ENCODE peak calls at places on chromosomes 7 and 10, in four cellular contexts. R, W, A and Z are unnamed samples.

GRCh38 chr10:112383325-112383724 is 9.4 kb downstream of the ACSL5 start:
- DNase-seq in W (peak), R (peak), A (no peak), Z (no peak)

GRCh38 chr10:79298403-79299244 is 48.6 kb upstream of the PPIF start:
- DNase-seq in R (peak), A (no peak), W (peak), Z (peak)

GRCh38 chr7:28239823-28240204 is 59.2 kb upstream of the JAZF1 start:
- DNase-seq in A (no peak), W (no peak), R (no peak), Z (no peak)

GRCh38 chr7:103887853-103888602 is 101.4 kb downstream of the RELN start:
- DNase-seq in R (peak), A (no peak), W (peak), Z (peak)

GRCh38 chr10:117216611-117217195 is 19.4 kb downstream of the KCNK18 start:
- DNase-seq in W (peak), R (peak), A (no peak), Z (peak)

GRCh38 chr7:122302826-122303521 is 1.6 kb downstream of the FEZF1 start:
- DNase-seq in A (no peak), W (no peak), R (no peak), Z (no peak)

GRCh38 chr10:114603943-114604342 is 54.1 kb downstream of the ABLIM1 start:
- DNase-seq in A (no peak), W (no peak), R (peak), Z (no peak)

GRCh38 chr10:104327745-104328635 is 10.3 kb downstream of the ITPRIP start:
- DNase-seq in W (peak), A (no peak), R (no peak), Z (no peak)

GRCh38 chr10:62749104-62749683 is 55.3 kb upstream of the ADO start:
- DNase-seq in R (no peak), W (no peak), A (no peak), Z (no peak)

GRCh38 chr7:103031781-103032180 is 42.8 kb downstream of the FBXL13 start:
- DNase-seq in A (no peak), W (no peak), R (no peak), Z (no peak)

GRCh38 chr7:359776-360361 is 69.9 kb downstream of the FOXL3 start:
- DNase-seq in W (no peak), A (no peak), R (no peak), Z (no peak)

GRCh38 chr7:127532736-127533135 is 52.7 kb downstream of the GCC1 start:
- DNase-seq in R (no peak), A (no peak), W (no peak), Z (no peak)

GRCh38 chr7:46007990-46008643 is 87.0 kb upstream of the IGFBP3 start:
- DNase-seq in W (no peak), A (no peak), R (no peak), Z (no peak)

GRCh38 chr7:138698281-138698680 is 2.9 kb downstream of the SVOPL start:
- DNase-seq in A (no peak), W (no peak), R (no peak), Z (no peak)

GRCh38 chr10:76558996-76559888 is 1078.4 kb downstream of the KCNMA1 start:
- DNase-seq in A (no peak), R (no peak), W (no peak), Z (no peak)

GRCh38 chr7:77157446-77157845 is 35.0 kb downstream of the CCDC146 start:
- DNase-seq in R (no peak), W (no peak), A (peak), Z (no peak)

GRCh38 chr10:123583639-123584418 is 82.3 kb upstream of the GPR26 start:
- DNase-seq in W (peak), A (no peak), R (peak), Z (peak)

GRCh38 chr10:89262331-89263020 is 10.9 kb upstream of the LIPA start:
- DNase-seq in A (no peak), W (no peak), R (no peak), Z (no peak)

GRCh38 chr7:112132123-112132694 is 74.0 kb downstream of the DOCK4 start:
- DNase-seq in R (no peak), W (peak), A (no peak), Z (no peak)

GRCh38 chr7:142375710-142376313 is 118.0 kb upstream of the PRSS58 start:
- DNase-seq in W (no peak), R (peak), A (no peak), Z (no peak)

GRCh38 chr7:34995757-34996156 is 41.5 kb downstream of the DPY19L1 start:
- DNase-seq in R (no peak), W (no peak), A (no peak), Z (no peak)

GRCh38 chr10:24251547-24251946 is 42.6 kb downstream of the KIAA1217 start:
- DNase-seq in A (no peak), R (no peak), W (no peak), Z (no peak)

GRCh38 chr7:125032943-125033342 is 103.3 kb upstream of the POT1 start:
- DNase-seq in R (no peak), W (no peak), A (no peak), Z (no peak)

GRCh38 chr7:2643386-2644229 is 11.8 kb downstream of the TTYH3 start:
- DNase-seq in W (no peak), A (no peak), R (peak), Z (no peak)

GRCh38 chr7:2644514-2645273 is 12.9 kb downstream of the TTYH3 start:
- DNase-seq in A (no peak), R (no peak), W (no peak), Z (no peak)

GRCh38 chr7:2646680-2647571 is 15.1 kb downstream of the TTYH3 start:
- DNase-seq in R (peak), A (no peak), W (no peak), Z (no peak)

GRCh38 chr7:2646336-2646679 is 14.5 kb downstream of the TTYH3 start:
- DNase-seq in W (no peak), R (no peak), A (no peak), Z (no peak)

GRCh38 chr7:2645274-2645868 is 13.6 kb downstream of the TTYH3 start:
- DNase-seq in A (no peak), W (no peak), R (no peak), Z (no peak)
- TF ChIP-seq SP1 in A (peak), W (no peak), R (no peak), Z (no peak)

GRCh38 chr10:71817831-71818268 is 33.2 kb downstream of the PSAP start:
- DNase-seq in A (no peak), W (no peak), R (no peak), Z (no peak)
- TF ChIP-seq BHLHE40 in A (no peak), W (no peak), R (no peak), Z (no peak)

GRCh38 chr10:70055550-70055949 is 2.9 kb downstream of the MACROH2A2 start:
- DNase-seq in A (no peak), R (no peak), W (no peak), Z (no peak)

GRCh38 chr10:70052462-70053211 is at the start of gene MACROH2A2:
- DNase-seq in A (no peak), R (peak), W (peak), Z (peak)

GRCh38 chr10:70053212-70053895 is 708 bp downstream of the MACROH2A2 start:
- DNase-seq in W (no peak), R (no peak), A (no peak), Z (peak)

GRCh38 chr10:70054902-70055301 is 2.3 kb downstream of the MACROH2A2 start:
- DNase-seq in A (no peak), W (no peak), R (no peak), Z (no peak)

GRCh38 chr10:70053896-70054641 is 1.4 kb downstream of the MACROH2A2 start:
- DNase-seq in A (no peak), W (peak), R (no peak), Z (peak)
- TF ChIP-seq SP1 in A (no peak), W (no peak), R (no peak), Z (no peak)

DNA sequence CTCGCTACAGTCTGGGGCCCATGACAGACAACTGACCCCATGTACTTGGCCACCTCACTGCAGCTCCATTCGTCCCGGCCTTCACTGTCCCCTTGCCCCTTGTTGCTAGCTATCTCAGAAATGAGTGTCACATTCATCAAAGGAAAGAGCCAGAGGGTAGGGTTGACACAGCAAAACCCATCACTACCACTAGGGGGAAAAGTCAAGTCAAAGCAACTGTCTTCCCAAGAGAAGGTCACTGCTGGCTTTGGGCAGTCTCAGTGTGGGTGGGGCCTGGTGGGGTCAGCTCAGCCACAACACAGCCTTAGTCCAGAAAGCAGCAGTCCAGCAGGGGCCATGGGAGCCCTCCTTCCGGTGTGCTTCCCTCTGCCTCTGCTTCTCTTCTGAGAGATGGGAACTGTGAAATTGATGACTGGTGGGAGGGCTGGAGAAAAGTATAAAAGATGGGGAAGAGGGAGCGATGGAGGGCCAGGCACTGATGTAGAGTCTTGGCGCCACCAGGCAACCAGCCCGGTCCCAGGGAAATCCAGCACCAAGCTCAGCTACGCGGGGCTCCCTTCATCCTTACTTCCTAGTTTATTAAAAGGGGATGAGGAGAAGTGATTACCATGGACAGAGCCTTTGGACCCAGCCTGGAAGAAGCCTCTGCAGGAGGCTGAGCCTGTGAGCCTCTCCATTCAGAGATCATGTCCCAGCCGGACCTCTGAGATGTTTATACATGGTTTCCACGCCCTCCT is 58.0 kb downstream of the PLXNA4 start:
- DNase-seq in R (peak), A (no peak), W (peak), Z (peak)
- TF ChIP-seq BHLHE40 in R (no peak), A (no peak), W (no peak), Z (no peak)

GRCh38 chr10:33215154-33215553 is 119.3 kb downstream of the NRP1 start:
- DNase-seq in A (no peak), R (no peak), W (no peak), Z (no peak)
- TF ChIP-seq SP1 in A (no peak), R (no peak), W (no peak), Z (no peak)

GRCh38 chr10:50623299-50624153 is at the start of gene SGMS1:
- DNase-seq in A (no peak), W (peak), R (peak), Z (peak)
- TF ChIP-seq BHLHE40 in A (peak), W (no peak), R (no peak), Z (no peak)

GRCh38 chr10:31635415-31636065 is 293.1 kb downstream of the ARHGAP12 start:
- DNase-seq in R (no peak), W (no peak), A (no peak), Z (no peak)
- TF ChIP-seq SP1 in R (no peak), W (no peak), A (no peak), Z (no peak)

GRCh38 chr7:119545118-119545517 is 727.9 kb upstream of the KCND2 start:
- DNase-seq in R (no peak), W (peak), A (no peak), Z (no peak)
- TF ChIP-seq BHLHE40 in R (no peak), W (no peak), A (no peak), Z (no peak)

GRCh38 chr10:128420623-128421022 is 294.4 kb upstream of the MKI67 start:
- DNase-seq in R (no peak), A (no peak), W (no peak), Z (no peak)
- TF ChIP-seq SP1 in R (no peak), A (no peak), W (no peak), Z (no peak)

GRCh38 chr7:40428421-40428820 is 293.6 kb downstream of the SUGCT start:
- DNase-seq in W (no peak), R (no peak), A (no peak), Z (no peak)

GRCh38 chr7:40432046-40432445 is 297.2 kb downstream of the SUGCT start:
- DNase-seq in A (no peak), R (no peak), W (no peak), Z (no peak)

DNA sequence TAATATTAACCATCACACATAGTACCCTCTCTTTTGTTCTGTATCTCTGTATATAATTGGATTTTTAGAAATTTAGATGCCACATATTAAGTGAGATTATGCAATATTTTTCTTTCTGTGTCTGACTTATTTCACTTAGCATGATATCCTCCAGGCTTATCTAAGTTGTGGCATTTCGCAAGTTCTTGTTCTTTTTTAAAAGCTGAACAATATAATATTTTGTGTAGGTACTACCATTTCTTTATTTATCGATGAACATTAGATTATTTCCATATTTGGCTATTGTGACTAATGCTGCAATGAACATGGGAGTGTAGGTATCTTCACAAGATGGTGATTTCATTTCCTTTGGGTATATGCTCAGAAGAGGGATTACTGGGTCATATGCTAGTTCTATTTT is 295.0 kb downstream of the SUGCT start:
- DNase-seq in A (no peak), W (no peak), R (no peak), Z (no peak)
- TF ChIP-seq BHLHE40 in A (no peak), W (no peak), R (no peak), Z (no peak)